ENCODE peak calls at places on chromosomes 13 and 19, in four cellular contexts. X is Peyer's patch, I is suprapubic skin, P is RWPE1. R is an unnamed sample.

GRCh38 chr13:41995946-41996345 is 35.0 kb upstream of the VWA8 start:
- DNase-seq in X (no peak), I (no peak), P (no peak), R (peak)

GRCh38 chr19:45523642-45524256 is 16.5 kb downstream of the VASP start:
- DNase-seq in X (peak), I (no peak), P (peak), R (peak)

GRCh38 chr19:44002566-44003460 is at the start of gene ZNF230:
- DNase-seq in P (peak), X (peak), I (peak), R (peak)

GRCh38 chr13:24670927-24671326 is 9.3 kb upstream of the ATP12A start:
- DNase-seq in P (peak), I (no peak), X (no peak), R (peak)

GRCh38 chr13:66154981-66155380 is 1075.2 kb downstream of the PCDH9 start:
- DNase-seq in I (no peak), P (no peak), X (no peak), R (peak)

GRCh38 chr19:29543381-29543780 is 17.6 kb downstream of the VSTM2B start:
- DNase-seq in I (peak), P (no peak), X (no peak), R (no peak)

GRCh38 chr19:56131651-56132050 is 9.4 kb upstream of the ZNF444 start:
- DNase-seq in P (no peak), I (no peak), X (no peak), R (no peak)

GRCh38 chr13:78317030-78317429 is 286.3 kb downstream of the POU4F1 start:
- DNase-seq in I (no peak), X (no peak), P (peak), R (peak)

GRCh38 chr13:51823861-51824260 is 19.9 kb upstream of the DHRS12 start:
- DNase-seq in I (no peak), P (no peak), X (no peak), R (peak)